ENCODE peak calls at places on chromosomes 1 and 21, in six cellular contexts. U is IMR-90, Q is transverse colon, S is stomach, T is heart left ventricle, F is A549. M is an unnamed sample.

GRCh38 chr1:89780721-89781120 is 40.1 kb upstream of the LRRC8D start:
- DNase-seq in T (no peak), S (no peak), Q (no peak), F (peak), U (peak), M (peak)

GRCh38 chr1:30664103-30664755 is 59.2 kb downstream of the MATN1 start:
- DNase-seq in S (no peak), F (no peak), U (no peak), Q (no peak), T (no peak), M (no peak)

GRCh38 chr1:116910379-116911165 is 856 bp downstream of the PTGFRN start:
- DNase-seq in S (peak), T (peak), U (no peak), Q (peak), F (peak), M (no peak)

GRCh38 chr21:44398499-44398898 is 45.1 kb downstream of the TRPM2 start:
- DNase-seq in T (no peak), F (no peak), U (no peak), S (no peak), Q (no peak), M (no peak)

GRCh38 chr1:154856049-154856448 is 14.0 kb downstream of the KCNN3 start:
- DNase-seq in T (no peak), U (no peak), Q (no peak), F (no peak), S (no peak), M (no peak)

GRCh38 chr1:206002160-206002559 is 1.0 kb downstream of the RAB7B start:
- DNase-seq in U (no peak), T (no peak), Q (no peak), S (no peak), F (no peak), M (no peak)

GRCh38 chr21:17466166-17466565 is 46.7 kb upstream of the CXADR start:
- DNase-seq in T (no peak), U (peak), F (no peak), S (peak), Q (peak), M (no peak)

GRCh38 chr1:96580920-96581319 is 140.7 kb upstream of the PTBP2 start:
- DNase-seq in S (no peak), U (no peak), T (no peak), F (no peak), Q (no peak), M (no peak)

GRCh38 chr1:212454741-212455140 is 22.0 kb downstream of the NENF start:
- DNase-seq in Q (no peak), F (no peak), T (no peak), U (no peak), S (no peak), M (no peak)

GRCh38 chr21:27369234-27369633 is 402.3 kb upstream of the ADAMTS5 start:
- DNase-seq in U (no peak), S (no peak), F (no peak), Q (no peak), T (no peak), M (no peak)

GRCh38 chr1:163378554-163378953 is 56.8 kb downstream of the NUF2 start:
- DNase-seq in T (no peak), F (no peak), S (no peak), U (no peak), Q (no peak), M (no peak)

GRCh38 chr1:8831329-8831728 is 13.9 kb upstream of the RERE start:
- DNase-seq in S (no peak), T (no peak), U (no peak), Q (no peak), F (no peak), M (no peak)

GRCh38 chr1:175822575-175822974 is 79.2 kb upstream of the TNR start:
- DNase-seq in S (no peak), U (peak), Q (no peak), F (no peak), T (no peak), M (no peak)

GRCh38 chr1:193971595-193971994 is 785.2 kb upstream of the B3GALT2 start:
- DNase-seq in F (peak), T (no peak), U (peak), S (no peak), Q (no peak), M (no peak)

GRCh38 chr1:197905699-197906351 is 3.4 kb downstream of the C1orf53 start:
- DNase-seq in U (no peak), T (no peak), F (no peak), Q (no peak), S (no peak), M (no peak)

GRCh38 chr1:37905624-37906196 is 41.1 kb downstream of the INPP5B start:
- DNase-seq in T (no peak), U (no peak), Q (no peak), S (no peak), F (no peak), M (no peak)

GRCh38 chr21:33169360-33169759 is 60.4 kb upstream of the IFNAR2 start:
- DNase-seq in F (no peak), S (no peak), U (no peak), T (no peak), Q (no peak), M (no peak)

GRCh38 chr1:67135354-67135753 is 584 bp upstream of the C1orf141 start:
- DNase-seq in U (peak), S (no peak), Q (no peak), T (no peak), F (no peak), M (no peak)

GRCh38 chr21:46368533-46369285 is 44.8 kb downstream of the PCNT start:
- DNase-seq in Q (no peak), F (no peak), T (no peak), S (no peak), U (no peak), M (no peak)

GRCh38 chr21:45983981-45984551 is 2.5 kb downstream of the COL6A1 start:
- DNase-seq in F (no peak), Q (peak), T (peak), S (no peak), U (no peak), M (no peak)

GRCh38 chr1:13517193-13517812 is 3.5 kb upstream of the LRRC38 start:
- DNase-seq in U (no peak), T (no peak), Q (no peak), S (no peak), F (peak), M (no peak)

GRCh38 chr1:6489799-6490180 is 1.7 kb downstream of the PLEKHG5 start:
- DNase-seq in S (peak), T (peak), Q (peak), U (peak), F (peak), M (peak)

GRCh38 chr1:22613951-22614350 is 22.5 kb upstream of the C1QA start:
- DNase-seq in T (no peak), F (no peak), Q (no peak), U (no peak), S (no peak), M (no peak)

GRCh38 chr1:111082421-111083192 is 57.3 kb downstream of the DRAM2 start:
- DNase-seq in U (peak), S (no peak), Q (no peak), F (no peak), T (no peak), M (no peak)

GRCh38 chr1:217919683-217920502 is 288.7 kb downstream of the SPATA17 start:
- DNase-seq in F (no peak), T (no peak), U (no peak), Q (no peak), S (no peak), M (no peak)

GRCh38 chr1:213171711-213172110 is 120.7 kb downstream of the RPS6KC1 start:
- DNase-seq in U (no peak), Q (no peak), T (no peak), S (no peak), F (no peak), M (no peak)

GRCh38 chr1:153352523-153352922 is 3.9 kb upstream of the PGLYRP4 start:
- DNase-seq in U (peak), Q (peak), S (peak), F (peak), T (peak), M (peak)

GRCh38 chr1:54219688-54220003 is 19.7 kb downstream of the MRPL37 start:
- DNase-seq in T (no peak), Q (no peak), S (no peak), F (no peak), U (peak), M (no peak)

GRCh38 chr1:168320805-168321577 is 40.3 kb downstream of the TBX19 start:
- DNase-seq in T (no peak), Q (no peak), U (peak), S (no peak), F (peak), M (no peak)

GRCh38 chr1:107664882-107665871 is 299.8 kb downstream of the VAV3 start:
- DNase-seq in F (no peak), S (no peak), T (no peak), Q (no peak), U (no peak), M (no peak)

GRCh38 chr1:208510192-208510952 is 266.2 kb upstream of the PLXNA2 start:
- DNase-seq in T (no peak), F (no peak), U (no peak), S (no peak), Q (no peak), M (no peak)

GRCh38 chr1:1630191-1630964 is 1.6 kb upstream of the MMP23B start:
- DNase-seq in U (no peak), T (peak), F (no peak), Q (peak), S (peak), M (peak)

DNA sequence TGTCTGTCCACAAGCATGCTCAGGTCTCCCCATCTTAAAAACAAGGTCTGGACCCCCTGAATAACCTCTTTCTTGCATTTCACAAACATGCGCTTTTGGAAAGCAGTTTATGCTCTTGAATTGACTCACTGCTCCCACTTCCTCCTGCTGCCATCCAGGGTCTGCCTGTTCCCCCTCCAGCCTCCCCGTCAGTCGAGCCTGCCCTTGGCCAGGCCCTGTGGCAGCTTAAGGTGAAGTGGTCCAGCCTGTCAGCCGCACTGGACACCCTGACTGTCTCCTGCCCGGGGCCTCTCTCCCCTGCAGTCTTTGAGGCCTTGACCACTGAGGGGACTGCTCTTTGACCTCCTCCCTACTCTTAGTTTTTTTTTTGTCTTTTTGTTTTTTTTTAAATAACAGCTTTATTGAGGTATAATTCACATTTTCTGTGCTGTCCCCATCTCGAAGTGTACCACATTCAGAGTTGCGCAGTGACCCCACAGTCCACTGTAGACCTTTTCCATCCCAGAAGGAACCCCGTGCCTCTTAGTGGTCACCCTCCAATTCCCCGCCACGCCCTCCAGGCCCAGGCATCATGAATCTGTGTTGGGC is 18.3 kb downstream of the GPR137B start:
- DNase-seq in S (no peak), F (no peak), Q (no peak), U (no peak), T (no peak), M (no peak)
- TF ChIP-seq POLR2A in S (no peak), F (no peak), Q (no peak), U (no peak), T (no peak), M (no peak)

DNA sequence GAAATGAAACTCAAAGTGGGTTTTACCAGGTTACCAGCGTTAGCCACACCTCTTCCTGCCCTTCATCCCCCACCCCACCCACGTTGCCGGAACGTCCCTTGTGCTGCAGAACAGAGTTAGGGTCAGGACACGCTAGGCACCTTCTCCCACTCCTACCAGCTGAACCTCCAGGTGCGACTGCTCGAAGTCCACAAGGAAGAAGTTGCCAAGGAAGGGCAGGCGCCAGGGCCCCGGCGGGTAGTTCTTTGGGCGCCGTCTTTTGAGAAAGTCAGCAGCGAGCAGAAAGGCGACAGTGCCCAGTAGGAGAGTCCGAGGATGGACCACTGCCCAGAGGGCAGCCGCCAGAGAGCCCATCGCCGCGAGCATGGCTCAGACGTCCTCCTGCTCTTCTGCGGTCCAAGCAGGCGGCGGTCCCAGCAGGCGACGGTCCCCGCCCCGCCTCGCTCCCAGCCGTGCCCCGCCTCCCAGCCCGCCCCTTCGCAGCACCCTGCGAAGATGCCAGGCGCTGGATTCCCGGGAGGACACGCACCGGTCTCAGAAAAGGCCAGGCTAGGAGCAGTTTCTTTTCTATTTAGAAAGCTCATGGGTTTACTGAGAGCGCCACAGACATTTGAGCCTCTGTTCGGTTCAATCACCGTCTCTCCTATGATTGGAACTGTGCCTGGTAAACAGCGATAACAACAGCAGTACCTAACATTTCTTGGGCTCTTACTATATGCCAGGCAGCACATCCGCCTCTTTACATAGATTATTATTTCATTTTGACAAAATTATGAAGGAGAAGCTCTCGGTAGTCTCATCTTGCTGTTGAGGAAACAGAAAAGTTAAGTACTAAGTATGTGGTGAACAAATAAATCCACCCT is at the start of gene CYP2J2:
- DNase-seq in Q (peak), T (peak), F (peak), U (no peak), S (peak), M (no peak)
- TF ChIP-seq POLR2A in Q (peak), T (peak), F (no peak), U (no peak), S (no peak), M (no peak)

GRCh38 chr1:26785611-26786436 is 1.9 kb upstream of the PIGV start:
- DNase-seq in S (no peak), T (peak), U (peak), Q (peak), F (no peak), M (no peak)

GRCh38 chr1:26787381-26787705 is 407 bp upstream of the PIGV start:
- DNase-seq in Q (peak), U (peak), F (no peak), T (no peak), S (peak), M (no peak)

GRCh38 chr1:26788515-26788785 is 700 bp downstream of the PIGV start:
- DNase-seq in U (no peak), F (no peak), Q (no peak), T (no peak), S (no peak), M (no peak)

GRCh38 chr1:26787706-26788514 is at the start of gene PIGV:
- DNase-seq in S (peak), Q (peak), U (peak), T (peak), F (peak), M (peak)

GRCh38 chr1:26786437-26787380 is 1.0 kb upstream of the PIGV start:
- DNase-seq in U (peak), T (peak), F (no peak), Q (peak), S (peak), M (peak)
- TF ChIP-seq POLR2A in U (peak), T (peak), F (no peak), Q (peak), S (no peak), M (peak)

GRCh38 chr1:11653101-11653601 is 1.1 kb downstream of the FBXO2 start:
- DNase-seq in S (peak), F (no peak), U (peak), T (no peak), Q (no peak), M (no peak)

GRCh38 chr1:11652203-11652780 is 1.9 kb downstream of the FBXO2 start:
- DNase-seq in U (no peak), F (no peak), T (no peak), S (no peak), Q (no peak), M (no peak)

GRCh38 chr1:11655263-11656079 is 794 bp downstream of the FBXO44 start:
- DNase-seq in U (no peak), Q (no peak), S (no peak), F (no peak), T (no peak), M (no peak)

GRCh38 chr1:11654571-11655262 is at the start of gene FBXO44:
- DNase-seq in F (no peak), S (peak), Q (peak), T (no peak), U (no peak), M (peak)

GRCh38 chr1:11653616-11654570 is at the start of gene FBXO2:
- DNase-seq in Q (peak), T (no peak), F (no peak), U (no peak), S (peak), M (peak)
- TF ChIP-seq POLR2A in Q (no peak), T (no peak), F (no peak), U (no peak), S (no peak), M (no peak)

DNA sequence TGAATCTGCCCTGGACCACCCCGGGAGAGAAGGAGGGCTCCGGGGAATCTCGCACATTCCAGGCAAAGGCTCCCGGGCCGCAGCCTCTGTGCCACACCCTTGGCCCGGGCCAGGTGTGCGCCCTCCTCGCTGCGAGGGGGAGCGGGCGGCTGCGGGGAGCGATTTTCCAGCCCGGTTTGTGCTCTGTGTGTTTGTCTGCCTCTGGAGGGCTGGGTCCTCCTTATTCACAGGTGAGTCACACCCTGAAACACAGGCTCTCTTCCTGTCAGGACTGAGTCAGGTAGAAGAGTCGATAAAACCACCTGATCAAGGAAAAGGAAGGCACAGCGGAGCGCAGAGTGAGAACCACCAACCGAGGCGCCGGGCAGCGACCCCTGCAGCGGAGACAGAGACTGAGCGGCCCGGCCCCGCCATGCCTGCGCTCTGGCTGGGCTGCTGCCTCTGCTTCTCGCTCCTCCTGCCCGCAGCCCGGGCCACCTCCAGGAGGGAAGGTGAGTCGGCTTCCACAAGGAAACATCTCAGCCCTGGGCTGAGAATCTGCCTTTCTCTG is at the start of gene LAMC2:
- DNase-seq in T (no peak), F (peak), U (peak), Q (peak), S (peak), M (peak)
- TF ChIP-seq POLR2A in T (no peak), F (peak), U (no peak), Q (peak), S (no peak), M (no peak)

DNA sequence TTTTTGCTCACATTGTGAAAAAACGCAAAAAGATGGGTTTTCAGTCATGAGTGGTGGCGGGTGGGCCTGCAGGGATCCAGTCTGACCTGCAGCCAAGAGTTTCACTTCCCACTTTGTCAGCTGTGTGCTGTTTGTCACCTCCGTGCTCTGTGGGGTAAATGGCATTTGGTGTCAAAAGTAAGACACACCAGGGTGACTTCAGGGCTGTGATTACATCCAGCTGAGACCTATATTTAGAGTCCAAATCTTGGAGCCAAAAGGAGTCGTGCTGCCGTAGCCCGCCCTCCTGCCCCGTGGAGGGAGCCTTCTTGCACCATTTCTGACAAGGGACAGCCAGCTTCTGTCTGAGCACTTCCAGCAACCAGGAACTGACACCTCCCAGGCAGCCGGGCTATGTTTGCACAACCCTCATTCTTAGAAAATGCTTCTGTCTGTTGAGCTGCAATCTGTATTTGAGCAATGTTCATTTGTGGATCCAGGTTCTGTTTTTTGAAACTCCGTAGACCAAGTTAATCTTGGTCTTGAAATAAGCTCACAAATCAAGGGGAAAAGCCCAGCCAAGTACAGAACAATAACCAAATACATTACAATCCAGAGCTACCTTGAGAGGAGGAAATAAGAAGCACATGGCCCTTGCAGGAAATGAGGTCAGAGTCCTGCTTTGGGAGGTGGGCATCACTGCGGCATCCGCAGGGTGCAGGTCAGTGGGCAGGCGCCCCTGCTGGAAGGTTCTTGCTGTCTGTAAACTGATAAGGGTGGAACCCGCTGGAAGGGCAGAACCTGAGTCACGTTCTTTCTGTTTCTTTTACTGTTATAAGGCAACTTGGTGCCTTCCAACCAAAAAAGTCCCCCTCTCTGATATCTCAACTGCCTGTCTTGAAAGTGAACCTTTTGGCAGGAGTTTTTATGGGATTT is 14.4 kb downstream of the ABCG1 start:
- DNase-seq in Q (peak), F (no peak), U (peak), S (peak), T (peak), M (peak)
- TF ChIP-seq POLR2A in Q (peak), F (no peak), U (no peak), S (no peak), T (no peak), M (no peak)

GRCh38 chr1:226793620-226794276 is 54.7 kb upstream of the ITPKB start:
- DNase-seq in Q (no peak), S (no peak), F (no peak), T (no peak), U (no peak), M (no peak)

GRCh38 chr1:226799634-226800281 is 60.7 kb upstream of the ITPKB start:
- DNase-seq in F (no peak), Q (peak), T (no peak), S (no peak), U (no peak), M (no peak)

GRCh38 chr1:226800763-226801380 is 61.8 kb upstream of the ITPKB start:
- DNase-seq in U (no peak), S (no peak), T (no peak), F (no peak), Q (no peak), M (no peak)

GRCh38 chr1:226797151-226797550 is 58.1 kb upstream of the ITPKB start:
- DNase-seq in U (no peak), F (no peak), T (no peak), Q (no peak), S (no peak), M (no peak)

GRCh38 chr1:226798427-226799411 is 59.6 kb upstream of the ITPKB start:
- DNase-seq in T (peak), F (no peak), S (peak), Q (peak), U (no peak), M (peak)
- TF ChIP-seq POLR2A in T (no peak), F (no peak), S (no peak), Q (no peak), U (no peak), M (no peak)

M was measured in erythroblast.